ENCODE peak calls at places on chromosomes 4 and X, in ten cellular contexts. U is stimulated activated CD8-positive, alpha-beta memory T cell treated with anti-CD3 and anti-CD28 coated beads, Interleukin-12 subunit alpha, Interleukin-12 subunit beta, amount 100 ng/mL, for 4 hours; J is NCI-H1436; W is activated CD8-positive, alpha-beta memory T cell treated with anti-CD3 and anti-CD28 coated beads, Interleukin-2, amount 50 U/mL, for 4 hours; S is central memory CD8-positive, alpha-beta T cell; L is NCI-H1092; F is tibial artery; Y is T-helper 22 cell; A is epithelial cell of esophagus; I is OCI-M1. H is an unnamed sample.

GRCh38 chr4:169253904-169254303 is 16.9 kb downstream of the SH3RF1 start:
- DNase-seq in U (no peak), J (no peak), W (no peak), S (no peak), L (no peak), F (no peak), Y (no peak), A (peak), I (peak), H (no peak)

GRCh38 chrX:20527458-20528099 is 260.9 kb upstream of the RPS6KA3 start:
- DNase-seq in U (no peak), J (peak), W (no peak), S (no peak), L (no peak), F (no peak), Y (no peak), A (peak), I (peak), H (no peak)

GRCh38 chr4:19924761-19925160 is 326.9 kb upstream of the SLIT2 start:
- DNase-seq in U (no peak), J (no peak), W (no peak), S (no peak), L (no peak), F (no peak), Y (no peak), A (peak), I (peak), H (no peak)

GRCh38 chr4:151851354-151851753 is 90.5 kb upstream of the GATB start:
- DNase-seq in U (no peak), J (no peak), W (no peak), S (no peak), L (no peak), F (no peak), Y (no peak), A (no peak), I (no peak), H (no peak)

GRCh38 chr4:91147067-91147466 is 1019.9 kb downstream of the CCSER1 start:
- DNase-seq in U (no peak), J (no peak), W (no peak), S (no peak), L (no peak), F (no peak), Y (no peak), A (no peak), I (no peak), H (no peak)

GRCh38 chr4:76696109-76696508 is 201.8 kb downstream of the SOWAHB start:
- DNase-seq in U (no peak), J (peak), W (no peak), S (no peak), L (peak), F (no peak), Y (no peak), A (no peak), I (no peak), H (no peak)

GRCh38 chrX:134999469-134999868 is 8.7 kb downstream of the SMIM10 start:
- DNase-seq in U (no peak), J (peak), W (no peak), S (no peak), L (no peak), F (no peak), Y (no peak), A (peak), I (peak), H (no peak)

GRCh38 chr4:53730431-53730830 is 139.1 kb upstream of the LNX1 start:
- DNase-seq in U (no peak), J (no peak), W (no peak), S (no peak), L (no peak), F (no peak), Y (no peak), A (no peak), I (no peak), H (no peak)

GRCh38 chrX:141732031-141732430 is 33.5 kb upstream of the SPANXD start:
- DNase-seq in U (no peak), J (no peak), W (no peak), S (no peak), L (no peak), F (no peak), Y (no peak), A (peak), I (no peak), H (no peak)

GRCh38 chrX:18833071-18833731 is 125.8 kb downstream of the PPEF1 start:
- DNase-seq in U (no peak), J (no peak), W (no peak), S (no peak), L (peak), F (peak), Y (no peak), A (no peak), I (no peak), H (no peak)

GRCh38 chrX:101564651-101565050 is 14.3 kb downstream of the ARMCX1 start:
- DNase-seq in U (no peak), J (no peak), W (no peak), S (no peak), L (no peak), F (no peak), Y (no peak), A (peak), I (no peak), H (no peak)

GRCh38 chrX:10233696-10234095 is 76.9 kb downstream of the CLCN4 start:
- DNase-seq in U (no peak), J (no peak), W (no peak), S (no peak), L (no peak), F (no peak), Y (no peak), A (no peak), I (no peak), H (no peak)

GRCh38 chr4:130238121-130238520 is 1142.2 kb downstream of the C4orf33 start:
- DNase-seq in U (no peak), J (no peak), W (no peak), S (no peak), L (no peak), F (no peak), Y (no peak), A (peak), I (peak), H (no peak)

GRCh38 chr4:183356931-183357675 is 34.9 kb upstream of the CLDN24 start:
- DNase-seq in U (no peak), J (no peak), W (no peak), S (no peak), L (no peak), F (no peak), Y (no peak), A (peak), I (no peak), H (no peak)

GRCh38 chrX:71910526-71911022 is at the start of gene NHSL2:
- DNase-seq in U (peak), J (peak), W (peak), S (no peak), L (peak), F (peak), Y (no peak), A (no peak), I (peak), H (no peak)

GRCh38 chr4:74202062-74202586 is 44.2 kb downstream of the MTHFD2L start:
- DNase-seq in U (no peak), J (no peak), W (no peak), S (no peak), L (no peak), F (no peak), Y (no peak), A (no peak), I (no peak), H (no peak)

GRCh38 chrX:29257516-29257915 is 670.3 kb downstream of the IL1RAPL1 start:
- DNase-seq in U (no peak), J (no peak), W (no peak), S (no peak), L (no peak), F (no peak), Y (no peak), A (no peak), I (no peak), H (no peak)

GRCh38 chrX:49165901-49166881 is 3.6 kb downstream of the MAGIX start:
- DNase-seq in U (peak), J (peak), W (peak), S (peak), L (peak), F (peak), Y (peak), A (peak), I (peak), H (peak)

GRCh38 chr4:7610062-7610670 is 175.4 kb upstream of the PSAPL1 start:
- DNase-seq in U (no peak), J (no peak), W (no peak), S (no peak), L (no peak), F (no peak), Y (no peak), A (no peak), I (no peak), H (no peak)

GRCh38 chr4:147768113-147768512 is 36.2 kb downstream of the ARHGAP10 start:
- DNase-seq in U (no peak), J (no peak), W (no peak), S (no peak), L (no peak), F (no peak), Y (no peak), A (peak), I (peak), H (no peak)

GRCh38 chr4:118099106-118099505 is 64.8 kb downstream of the NDST3 start:
- DNase-seq in U (no peak), J (no peak), W (no peak), S (no peak), L (no peak), F (no peak), Y (no peak), A (no peak), I (no peak), H (no peak)

GRCh38 chrX:40145001-40145631 is 47.4 kb upstream of the BCOR start:
- DNase-seq in U (no peak), J (no peak), W (no peak), S (no peak), L (no peak), F (no peak), Y (no peak), A (peak), I (no peak), H (no peak)

GRCh38 chrX:48505481-48505880 is 3.3 kb upstream of the PORCN start:
- DNase-seq in U (no peak), J (no peak), W (no peak), S (no peak), L (no peak), F (no peak), Y (no peak), A (no peak), I (no peak), H (no peak)

GRCh38 chr4:4418676-4419370 is 31.9 kb downstream of the NSG1 start:
- DNase-seq in U (no peak), J (no peak), W (no peak), S (no peak), L (no peak), F (no peak), Y (no peak), A (no peak), I (no peak), H (no peak)